ENCODE peak calls at places on chromosomes 16 and 17, in four cellular contexts. P is heart right ventricle, A is A549, C is DND-41. F is an unnamed sample.

GRCh38 chr17:43721537-43722268 is 36.9 kb downstream of the SOST start:
- DNase-seq in C (no peak), A (no peak), P (no peak), F (no peak)

GRCh38 chr17:19867654-19868395 is at the start of gene ULK2:
- DNase-seq in A (peak), P (peak), C (no peak), F (peak)

GRCh38 chr16:61435356-61435755 is 600.9 kb downstream of the CDH8 start:
- DNase-seq in P (no peak), C (no peak), A (no peak), F (no peak)

GRCh38 chr17:77609553-77610517 is 348.7 kb upstream of the TNRC6C start:
- DNase-seq in P (no peak), A (no peak), C (peak), F (peak)

GRCh38 chr17:28256881-28257280 is 62.1 kb upstream of the TMEM97 start:
- DNase-seq in A (no peak), P (no peak), C (no peak), F (no peak)

GRCh38 chr17:61410100-61410551 is 10.5 kb downstream of the TBX2 start:
- DNase-seq in P (peak), A (no peak), C (no peak), F (peak)

GRCh38 chr17:41190328-41190727 is 641 bp downstream of the KRTAP9-1 start:
- DNase-seq in A (no peak), P (no peak), C (no peak), F (no peak)

GRCh38 chr17:47663997-47664941 is 14.6 kb downstream of the KPNB1 start:
- DNase-seq in A (peak), C (peak), P (peak), F (peak)

GRCh38 chr17:82668631-82669099 is 20.4 kb upstream of the WDR45B start:
- DNase-seq in C (no peak), P (peak), A (peak), F (peak)

GRCh38 chr16:89175280-89176146 is 4.0 kb downstream of the CDH15 start:
- DNase-seq in C (no peak), A (no peak), P (no peak), F (no peak)

GRCh38 chr16:11431915-11432465 is 86.7 kb downstream of the RMI2 start:
- DNase-seq in C (no peak), P (no peak), A (no peak), F (no peak)

GRCh38 chr16:25298165-25298872 is 40.7 kb upstream of the ZKSCAN2 start:
- DNase-seq in A (no peak), P (no peak), C (peak), F (no peak)

GRCh38 chr16:49354101-49354500 is 19.5 kb upstream of the C16orf78 start:
- DNase-seq in P (no peak), A (no peak), C (no peak), F (no peak)

GRCh38 chr16:53099318-53100130 is 44.7 kb downstream of the CHD9 start:
- DNase-seq in A (peak), P (peak), C (peak), F (peak)

GRCh38 chr17:76341301-76341700 is 12.4 kb downstream of the PRPSAP1 start:
- DNase-seq in A (no peak), P (no peak), C (no peak), F (no peak)

GRCh38 chr16:24986512-24987303 is 28.5 kb downstream of the ARHGAP17 start:
- DNase-seq in P (no peak), A (peak), C (no peak), F (no peak)

GRCh38 chr17:75776399-75777242 is 8.0 kb upstream of the UNK start:
- DNase-seq in C (no peak), P (no peak), A (no peak), F (peak)

GRCh38 chr17:60639019-60639330 is 38.7 kb upstream of the BCAS3 start:
- DNase-seq in P (no peak), C (no peak), A (no peak), F (no peak)

GRCh38 chr17:42891539-42892152 is 9.0 kb upstream of the G6PC1 start:
- DNase-seq in A (no peak), C (no peak), P (peak), F (no peak)

GRCh38 chr16:4409081-4409932 is 7.1 kb downstream of the CORO7 start:
- DNase-seq in A (peak), C (no peak), P (no peak), F (no peak)

GRCh38 chr16:4408323-4408690 is 8.1 kb downstream of the CORO7 start:
- DNase-seq in A (no peak), C (no peak), P (no peak), F (no peak)

GRCh38 chr16:4411684-4412083 is 4.7 kb downstream of the CORO7 start:
- DNase-seq in A (no peak), P (peak), C (no peak), F (no peak)

GRCh38 chr16:4412159-4412558 is 4.2 kb downstream of the CORO7 start:
- DNase-seq in C (no peak), A (no peak), P (no peak), F (no peak)

GRCh38 chr16:4410335-4411075 is 5.9 kb downstream of the CORO7 start:
- DNase-seq in A (no peak), C (no peak), P (no peak), F (no peak)
- H3K27ac ChIP-seq in A (no peak), C (no peak), P (peak), F (no peak)

DNA sequence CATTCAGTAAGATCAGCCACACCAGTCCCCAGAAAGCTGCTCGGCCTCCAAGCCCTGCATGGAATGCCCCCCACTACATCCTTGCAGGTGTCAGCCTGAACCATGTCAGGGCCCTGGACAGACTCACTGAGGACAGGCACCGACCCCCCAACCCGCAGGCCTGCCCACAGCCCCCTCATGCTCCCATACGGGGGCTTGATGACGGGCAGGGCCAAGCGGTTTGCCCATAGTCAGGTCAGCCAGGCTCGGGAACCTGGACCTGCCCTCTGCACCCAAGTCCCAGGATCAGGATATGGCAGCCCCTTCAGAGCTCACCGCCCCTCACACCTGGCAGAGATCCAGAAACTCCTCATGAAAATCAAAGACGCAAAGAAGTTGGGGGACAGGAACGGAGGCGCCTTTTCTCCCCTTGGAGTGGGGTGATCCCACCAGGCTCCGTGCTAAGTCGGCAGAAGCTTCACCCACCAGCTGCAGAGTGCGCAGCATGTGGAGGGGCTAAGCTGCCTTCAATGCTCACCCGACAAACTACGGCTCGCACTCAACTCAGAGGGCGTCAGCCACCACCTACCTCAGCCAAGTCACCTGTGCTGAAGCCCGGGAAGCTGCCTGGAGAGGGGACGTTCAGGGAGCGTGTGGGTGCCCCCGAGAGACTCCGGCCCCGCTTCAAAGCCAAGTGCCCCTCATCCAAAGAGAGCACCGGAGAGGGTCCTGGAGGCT is 26.5 kb downstream of the GNPTG start:
- DNase-seq in C (no peak), P (no peak), A (no peak), F (no peak)
- H3K27ac ChIP-seq in C (no peak), P (peak), A (peak), F (no peak)

DNA sequence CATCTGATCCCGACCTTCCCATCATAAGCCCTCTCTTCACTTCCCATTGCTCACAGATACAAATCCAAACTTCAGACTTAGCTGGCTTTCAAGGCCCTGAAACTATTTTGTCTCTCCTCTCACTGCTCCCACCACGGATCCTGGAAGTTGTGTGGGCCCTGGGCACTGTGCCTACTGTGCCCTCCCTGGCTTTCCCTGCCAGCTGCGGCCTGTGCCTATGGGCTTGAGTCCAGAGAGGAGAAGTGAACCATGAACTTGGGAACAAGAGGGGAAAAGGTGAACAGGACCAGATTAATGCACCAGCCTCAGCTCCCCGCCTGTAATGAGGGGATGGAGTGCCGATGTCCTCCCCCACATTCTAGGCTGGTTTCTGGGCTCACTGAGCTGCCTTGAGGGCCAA is 18.9 kb upstream of the KCNJ12 start:
- DNase-seq in A (no peak), P (no peak), C (no peak), F (no peak)
- H3K27ac ChIP-seq in A (no peak), P (no peak), C (no peak), F (no peak)

DNA sequence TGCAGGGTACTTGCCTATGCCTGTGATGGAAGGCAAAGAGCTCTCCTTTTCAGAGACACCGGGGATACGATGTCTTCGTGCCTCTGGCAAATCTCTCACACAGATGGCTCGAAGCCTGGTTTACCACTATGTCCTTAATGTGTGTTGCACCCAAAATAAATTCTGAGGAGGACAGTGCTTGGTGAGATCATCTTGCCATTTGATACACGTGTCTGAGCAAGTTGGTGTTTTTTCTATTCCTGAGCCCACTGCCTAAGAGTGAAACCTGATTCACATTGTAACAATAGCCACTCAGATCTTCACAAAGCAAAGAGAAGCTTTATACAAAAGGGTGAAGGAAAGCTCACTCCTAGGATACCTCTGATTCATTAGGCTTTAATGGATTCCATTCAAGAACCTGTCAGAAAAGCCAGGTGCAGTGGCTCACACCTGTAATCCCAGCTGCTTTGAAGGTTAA is 33.1 kb upstream of the AKAP1 start:
- DNase-seq in A (no peak), C (no peak), P (no peak), F (no peak)
- H3K27ac ChIP-seq in A (no peak), C (no peak), P (peak), F (no peak)

GRCh38 chr16:81462683-81463082 is 18.1 kb downstream of the CMIP start:
- DNase-seq in P (no peak), C (no peak), A (no peak), F (no peak)
- H3K27ac ChIP-seq in P (no peak), C (peak), A (peak), F (no peak)

GRCh38 chr17:38733315-38734234 is 3.4 kb downstream of the CISD3 start:
- DNase-seq in C (peak), P (no peak), A (peak), F (peak)
- H3K27ac ChIP-seq in C (no peak), P (peak), A (peak), F (no peak)

F was measured in CD4-positive, alpha-beta T cell.